ENCODE peak calls at places on chromosomes 7 and 10, in eight cellular contexts. V, G, J, X, I, C, B and U are unnamed samples.

GRCh38 chr10:104127411-104127810 is 5.4 kb downstream of the SFR1 start:
- DNase-seq in V (no peak), G (no peak), J (no peak), X (no peak), I (no peak), C (peak; percentile 33), B (no peak), U (no peak)

GRCh38 chr7:142381727-142382409 is 124.0 kb upstream of the PRSS58 start:
- DNase-seq in V (no peak), G (no peak), J (no peak), X (no peak), I (no peak), C (no peak), B (no peak), U (no peak)

GRCh38 chr10:122078326-122078725 is 89.4 kb downstream of the TACC2 start:
- DNase-seq in V (no peak), G (no peak), J (no peak), X (peak; percentile 48), I (no peak), C (no peak), B (no peak), U (no peak)

GRCh38 chr10:112141297-112141696 is 42.3 kb downstream of the GPAM start:
- DNase-seq in V (no peak), G (no peak), J (no peak), X (no peak), I (no peak), C (no peak), B (no peak), U (no peak)

GRCh38 chr7:129610709-129611245 is 743 bp upstream of the NRF1 start:
- DNase-seq in V (no peak), G (no peak), J (no peak), X (no peak), I (no peak), C (no peak), B (no peak), U (no peak)

GRCh38 chr10:127866276-127867013 is 26.3 kb downstream of the CLRN3 start:
- DNase-seq in V (no peak), G (no peak), J (no peak), X (no peak), I (no peak), C (peak; percentile 5), B (no peak), U (no peak)

GRCh38 chr7:82704121-82704520 is 260.5 kb upstream of the CACNA2D1 start:
- DNase-seq in V (no peak), G (no peak), J (no peak), X (no peak), I (no peak), C (no peak), B (no peak), U (no peak)

GRCh38 chr10:68560201-68560915 is at the start of gene TET1:
- DNase-seq in V (no peak), G (no peak), J (peak; percentile 63), X (no peak), I (peak; percentile 59), C (peak; percentile 67), B (no peak), U (no peak)

GRCh38 chr7:66205736-66206080 is 574 bp downstream of the TPST1 start:
- DNase-seq in V (no peak), G (no peak), J (peak; percentile 14), X (no peak), I (no peak), C (no peak), B (no peak), U (peak; percentile 85)

GRCh38 chr7:57867884-57868701 is 418.1 kb downstream of the ZNF716 start:
- DNase-seq in V (no peak), G (no peak), J (no peak), X (no peak), I (peak; percentile 33), C (no peak), B (no peak), U (no peak)

GRCh38 chr10:43408331-43408709 is 666 bp downstream of the HNRNPF start:
- DNase-seq in V (no peak), G (no peak), J (no peak), X (no peak), I (no peak), C (no peak), B (no peak), U (no peak)

GRCh38 chr10:113111260-113111659 is 161.2 kb downstream of the TCF7L2 start:
- DNase-seq in V (no peak), G (no peak), J (no peak), X (no peak), I (no peak), C (no peak), B (no peak), U (no peak)

GRCh38 chr7:10910447-10910846 is 63.2 kb upstream of the PHF14 start:
- DNase-seq in V (no peak), G (no peak), J (no peak), X (no peak), I (no peak), C (no peak), B (no peak), U (no peak)

GRCh38 chr10:88082391-88082790 is 219.0 kb downstream of the PTEN start:
- DNase-seq in V (no peak), G (no peak), J (no peak), X (no peak), I (no peak), C (no peak), B (no peak), U (no peak)

GRCh38 chr7:134850048-134850447 is 70.6 kb downstream of the CALD1 start:
- DNase-seq in V (no peak), G (no peak), J (no peak), X (no peak), I (no peak), C (no peak), B (no peak), U (no peak)